ENCODE peak calls at places on chromosome 2, in ten cellular contexts. G is psoas muscle; J is SK-MEL-5; V is RPMI7951; N is H7; U is activated CD8-positive, alpha-beta memory T cell treated with anti-CD3 and anti-CD28 coated beads, Interleukin-2, amount 50 U/mL, for 48 hours; E is mesothelial cell of epicardium; P is HS-5; F is IMR-90; Q is NCI-H460. B is an unnamed sample.

GRCh38 chr2:110682267-110682666 is 4.4 kb upstream of the BUB1 start:
- DNase-seq in G (no peak), J (no peak), V (no peak), N (no peak), U (no peak), E (no peak), P (no peak), F (no peak), Q (no peak), B (no peak)

GRCh38 chr2:55097083-55097461 is 46.8 kb upstream of the RTN4 start:
- DNase-seq in G (no peak), J (no peak), V (no peak), N (no peak), U (no peak), E (no peak), P (no peak), F (no peak), Q (no peak), B (no peak)

GRCh38 chr2:241595600-241596140 is 37.1 kb downstream of the BOK start:
- DNase-seq in G (no peak), J (no peak), V (no peak), N (peak), U (no peak), E (no peak), P (no peak), F (no peak), Q (no peak), B (peak)

GRCh38 chr2:130814931-130815680 is 21.6 kb upstream of the ARHGEF4 start:
- DNase-seq in G (no peak), J (no peak), V (no peak), N (peak), U (no peak), E (no peak), P (no peak), F (no peak), Q (no peak), B (no peak)

GRCh38 chr2:176729706-176730569 is 460.7 kb downstream of the MTX2 start:
- DNase-seq in G (no peak), J (no peak), V (peak), N (no peak), U (no peak), E (no peak), P (no peak), F (no peak), Q (no peak), B (no peak)

GRCh38 chr2:191631754-191632153 is 46.2 kb upstream of the NABP1 start:
- DNase-seq in G (no peak), J (peak), V (peak), N (no peak), U (no peak), E (peak), P (no peak), F (peak), Q (no peak), B (no peak)

GRCh38 chr2:21772624-21773023 is 648.9 kb downstream of the TDRD15 start:
- DNase-seq in G (no peak), J (no peak), V (no peak), N (no peak), U (no peak), E (no peak), P (peak), F (peak), Q (no peak), B (no peak)

GRCh38 chr2:186726938-186727337 is 33.1 kb downstream of the FAM171B start:
- DNase-seq in G (no peak), J (no peak), V (peak), N (no peak), U (no peak), E (no peak), P (no peak), F (peak), Q (no peak), B (no peak)

GRCh38 chr2:8563814-8564474 is 117.9 kb upstream of the ID2 start:
- DNase-seq in G (peak), J (no peak), V (no peak), N (no peak), U (no peak), E (no peak), P (no peak), F (no peak), Q (no peak), B (no peak)

GRCh38 chr2:186925514-186925913 is 76.5 kb upstream of the ZSWIM2 start:
- DNase-seq in G (no peak), J (no peak), V (no peak), N (no peak), U (no peak), E (no peak), P (no peak), F (no peak), Q (no peak), B (no peak)

GRCh38 chr2:120546077-120546864 is 189.4 kb upstream of the GLI2 start:
- DNase-seq in G (peak), J (no peak), V (peak), N (no peak), U (no peak), E (peak), P (peak), F (peak), Q (no peak), B (no peak)

GRCh38 chr2:151775057-151775740 is 40.9 kb upstream of the NEB start:
- DNase-seq in G (no peak), J (no peak), V (peak), N (no peak), U (no peak), E (no peak), P (no peak), F (peak), Q (no peak), B (no peak)

GRCh38 chr2:177015526-177015925 is 197.1 kb upstream of the HNRNPA3 start:
- DNase-seq in G (no peak), J (no peak), V (no peak), N (no peak), U (no peak), E (no peak), P (no peak), F (no peak), Q (no peak), B (no peak)

GRCh38 chr2:96144481-96145027 is 686 bp downstream of the DUSP2 start:
- DNase-seq in G (peak), J (no peak), V (no peak), N (peak), U (peak), E (no peak), P (no peak), F (no peak), Q (no peak), B (peak)

GRCh38 chr2:187644991-187645390 is 90.8 kb upstream of the TFPI start:
- DNase-seq in G (no peak), J (no peak), V (no peak), N (no peak), U (no peak), E (no peak), P (no peak), F (no peak), Q (no peak), B (no peak)

GRCh38 chr2:176164803-176165597 is 7.9 kb downstream of the HOXD3 start:
- DNase-seq in G (no peak), J (no peak), V (no peak), N (peak), U (no peak), E (no peak), P (no peak), F (no peak), Q (no peak), B (no peak)

GRCh38 chr2:45643543-45644542 is 7.6 kb upstream of the PRKCE start:
- DNase-seq in G (peak), J (peak), V (peak), N (peak), U (peak), E (peak), P (no peak), F (peak), Q (peak), B (peak)

GRCh38 chr2:173296235-173296634 is 58.4 kb upstream of the CDCA7 start:
- DNase-seq in G (no peak), J (no peak), V (no peak), N (no peak), U (no peak), E (no peak), P (no peak), F (no peak), Q (no peak), B (no peak)

B was measured in WTC11.